ENCODE peak calls at places on chromosomes 5 and 9, in ten cellular contexts. K is heart right ventricle; U is AG10803; J is NCI-H1105 treated with DMSO at 0.1 percent for 48 hours; A is astrocyte of the cerebellum; Y is HT-29; E is skeletal muscle cell; R is fibroblast of pulmonary artery; C is stimulated activated effector memory CD8-positive, alpha-beta T cell treated with anti-CD3 and anti-CD28 coated beads, Interleukin-12 subunit alpha, Interleukin-12 subunit beta, amount 100 ng/mL, for 72 hours; P is frontal cortex. N is an unnamed sample.

GRCh38 chr5:16773990-16774389 is 157.2 kb upstream of the RETREG1 start:
- DNase-seq in A (no peak), Y (no peak), U (peak), P (no peak), E (no peak), J (no peak), K (no peak), R (no peak), C (no peak), N (no peak)

GRCh38 chr5:1298723-1299510 is 4.0 kb upstream of the TERT start:
- DNase-seq in R (no peak), J (no peak), K (no peak), A (no peak), P (no peak), U (no peak), E (no peak), C (no peak), Y (no peak), N (no peak)

GRCh38 chr5:73440262-73440661 is 8.3 kb downstream of the FOXD1 start:
- DNase-seq in U (peak), E (no peak), K (no peak), A (no peak), P (no peak), J (no peak), C (no peak), Y (no peak), R (no peak), N (no peak)

GRCh38 chr5:156272139-156272538 is 54.8 kb upstream of the SGCD start:
- DNase-seq in K (no peak), J (no peak), Y (no peak), C (no peak), P (no peak), U (no peak), E (no peak), A (no peak), R (no peak), N (no peak)

GRCh38 chr5:95712347-95712958 is 18.7 kb upstream of the RHOBTB3 start:
- DNase-seq in P (no peak), R (peak), A (peak), Y (peak), J (no peak), U (peak), K (no peak), C (peak), E (no peak), N (no peak)

GRCh38 chr5:38556599-38557308 is at the start of gene LIFR:
- DNase-seq in U (peak), J (peak), E (peak), Y (no peak), K (peak), R (peak), A (peak), P (peak), C (peak), N (no peak)

GRCh38 chr9:105046907-105047651 is 119.1 kb upstream of the ABCA1 start:
- DNase-seq in P (no peak), E (no peak), R (peak), J (peak), C (no peak), A (no peak), Y (no peak), U (no peak), K (no peak), N (peak)

GRCh38 chr9:114385412-114386181 is 2.2 kb downstream of the AKNA start:
- DNase-seq in J (no peak), U (peak), C (peak), P (no peak), K (peak), Y (no peak), R (peak), E (peak), A (peak), N (no peak)

GRCh38 chr5:88882321-88883038 is 504 bp downstream of the MEF2C start:
- DNase-seq in A (no peak), Y (no peak), E (no peak), J (no peak), K (no peak), U (peak), P (no peak), C (no peak), R (peak), N (no peak)

GRCh38 chr5:149646564-149646963 is 65.3 kb downstream of the ARHGEF37 start:
- DNase-seq in K (no peak), C (no peak), R (peak), A (no peak), P (no peak), U (no peak), J (peak), Y (no peak), E (no peak), N (no peak)

GRCh38 chr9:91939953-91940352 is 10.1 kb downstream of the ROR2 start:
- DNase-seq in K (no peak), E (no peak), A (no peak), R (no peak), J (no peak), Y (no peak), U (no peak), C (no peak), P (no peak), N (no peak)

GRCh38 chr9:2854617-2855016 is 10.7 kb upstream of the PUM3 start:
- DNase-seq in P (no peak), J (no peak), C (no peak), K (no peak), U (no peak), Y (no peak), A (no peak), E (no peak), R (no peak), N (no peak)